ENCODE peak calls at places on chromosomes 11 and 22, in ten cellular contexts. U, S, Z, B, Y, I, H, O, W and T are unnamed samples.
A peak's percentile ranks its signal among the peaks of the same experiment; 100 is the strongest.

GRCh38 chr11:108221401-108221800 is 1.0 kb downstream of the NPAT start:
- DNase-seq in U (no peak), S (no peak), Z (no peak), B (peak; percentile 14), Y (peak; percentile 29), I (peak; percentile 69), H (no peak), O (peak; percentile 54), W (peak; percentile 72), T (peak; percentile 40)

GRCh38 chr11:95930948-95931347 is 7.0 kb upstream of the MTMR2 start:
- DNase-seq in U (no peak), S (no peak), Z (no peak), B (no peak), Y (no peak), I (no peak), H (no peak), O (no peak), W (no peak), T (no peak)

GRCh38 chr11:127443297-127443696 is 442.7 kb upstream of the KIRREL3 start:
- DNase-seq in U (no peak), S (no peak), Z (no peak), B (no peak), Y (no peak), I (no peak), H (no peak), O (no peak), W (no peak), T (no peak)

GRCh38 chr11:70364745-70365535 is 33.4 kb upstream of the CTTN start:
- DNase-seq in U (no peak), S (no peak), Z (no peak), B (no peak), Y (no peak), I (no peak), H (no peak), O (no peak), W (no peak), T (no peak)

GRCh38 chr11:44556735-44557409 is 8.6 kb upstream of the CD82 start:
- DNase-seq in U (peak; percentile 69), S (peak; percentile 70), Z (peak; percentile 62), B (no peak), Y (peak; percentile 62), I (peak; percentile 71), H (peak; percentile 68), O (peak; percentile 79), W (peak; percentile 71), T (peak; percentile 62)

GRCh38 chr22:37525073-37525745 is 6.0 kb upstream of the CARD10 start:
- DNase-seq in U (peak; percentile 68), S (no peak), Z (no peak), B (peak; percentile 94), Y (peak; percentile 84), I (peak; percentile 75), H (no peak), O (peak; percentile 96), W (peak; percentile 74), T (peak; percentile 79)

GRCh38 chr11:3056296-3057068 is 741 bp downstream of the CARS1 start:
- DNase-seq in U (no peak), S (peak; percentile 55), Z (no peak), B (peak; percentile 16), Y (peak; percentile 14), I (no peak), H (no peak), O (peak; percentile 39), W (peak; percentile 17), T (no peak)

GRCh38 chr11:61791737-61792309 is 576 bp downstream of the TMEM258 start:
- DNase-seq in U (peak; percentile 93), S (peak; percentile 64), Z (peak; percentile 67), B (peak; percentile 85), Y (peak; percentile 94), I (peak; percentile 97), H (peak; percentile 80), O (peak; percentile 94), W (peak; percentile 94), T (peak; percentile 96)

GRCh38 chr11:3709977-3710376 is 38.8 kb upstream of the CHRNA10 start:
- DNase-seq in U (no peak), S (no peak), Z (no peak), B (peak; percentile 3), Y (no peak), I (no peak), H (no peak), O (peak; percentile 10), W (peak; percentile 25), T (peak; percentile 55)

GRCh38 chr22:38270091-38270972 is 2.5 kb downstream of the TMEM184B start:
- DNase-seq in U (no peak), S (no peak), Z (no peak), B (no peak), Y (no peak), I (no peak), H (no peak), O (peak; percentile 41), W (peak; percentile 25), T (no peak)

GRCh38 chr11:114239632-114240224 is 56.5 kb upstream of the NNMT start:
- DNase-seq in U (no peak), S (no peak), Z (no peak), B (no peak), Y (no peak), I (no peak), H (no peak), O (no peak), W (no peak), T (no peak)

GRCh38 chr11:111378773-111379499 is at the start of gene POU2AF1:
- DNase-seq in U (no peak), S (peak; percentile 53), Z (peak; percentile 32), B (peak; percentile 80), Y (no peak), I (peak; percentile 6), H (no peak), O (peak; percentile 67), W (peak; percentile 43), T (peak; percentile 79)

GRCh38 chr22:44497218-44497903 is 672 bp downstream of the RTL6 start:
- DNase-seq in U (peak; percentile 41), S (peak; percentile 58), Z (no peak), B (peak; percentile 3), Y (no peak), I (peak; percentile 26), H (peak; percentile 25), O (peak; percentile 66), W (no peak), T (peak; percentile 53)

GRCh38 chr11:127274328-127274676 is 273.7 kb upstream of the KIRREL3 start:
- DNase-seq in U (no peak), S (no peak), Z (peak; percentile 46), B (peak; percentile 76), Y (peak; percentile 30), I (no peak), H (no peak), O (no peak), W (no peak), T (no peak)

DNA sequence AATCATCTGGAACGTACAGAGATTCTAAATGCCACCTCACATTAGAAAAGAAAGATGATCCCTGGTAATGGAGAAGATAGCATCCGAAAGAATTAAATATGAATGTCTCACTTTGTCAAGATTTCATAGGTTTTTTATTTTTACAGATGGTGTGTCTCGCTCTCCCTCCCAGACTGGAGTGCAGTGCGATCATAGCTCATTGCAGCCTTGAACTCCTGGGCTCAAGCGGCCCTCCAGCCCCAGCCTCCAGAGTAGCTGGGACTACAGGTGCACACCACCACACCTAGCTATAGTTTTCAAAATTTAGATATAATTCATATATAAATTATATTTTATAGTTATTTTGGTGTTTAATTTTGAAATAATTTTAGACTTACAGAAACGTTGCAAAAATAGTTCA is 16.7 kb upstream of the SMTN start:
- DNase-seq in U (no peak), S (no peak), Z (no peak), B (no peak), Y (no peak), I (no peak), H (no peak), O (no peak), W (no peak), T (no peak)
- H3K4me3 ChIP-seq in U (no peak overlapping the region), S (no peak overlapping the region), Z (no peak overlapping the region), B (no peak overlapping the region), Y (no peak overlapping the region), I (no peak overlapping the region), H (no peak overlapping the region), O (no peak overlapping the region), W (no peak overlapping the region), T (no peak overlapping the region)

DNA sequence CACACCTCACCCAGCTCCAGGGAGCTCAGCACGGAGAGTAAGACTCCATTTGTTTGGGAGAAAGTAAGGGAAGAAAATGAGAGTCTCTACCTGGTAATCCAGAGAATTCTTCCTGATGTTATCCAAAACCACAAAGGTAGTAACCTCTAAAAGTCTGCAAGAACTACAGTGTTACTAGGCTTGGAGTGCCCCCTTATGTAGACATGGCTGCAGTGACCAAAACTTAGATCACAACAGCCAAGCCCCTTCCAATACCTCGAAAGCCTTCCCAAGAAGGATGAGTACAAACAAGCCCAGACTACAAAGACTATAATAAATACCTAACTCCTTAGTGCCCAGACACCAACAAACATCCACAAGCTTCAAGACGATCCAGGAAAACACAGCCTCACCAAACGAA is 4.9 kb downstream of the UBE2L6 start:
- DNase-seq in U (no peak), S (no peak), Z (no peak), B (peak; percentile 29), Y (peak; percentile 36), I (no peak), H (no peak), O (no peak), W (no peak), T (no peak)
- TF ChIP-seq CTCF in U (no peak), S (no peak), Z (no peak), B (peak; percentile 23), Y (peak; percentile 37), I (no peak), H (no peak), O (no peak), W (no peak), T (no peak)

GRCh38 chr11:39772525-39773137 is 1686.8 kb downstream of the LRRC4C start:
- DNase-seq in U (no peak), S (no peak), Z (no peak), B (no peak), Y (no peak), I (no peak), H (no peak), O (no peak), W (no peak), T (no peak)

GRCh38 chr11:39768214-39768613 is 1691.2 kb downstream of the LRRC4C start:
- DNase-seq in U (no peak), S (no peak), Z (no peak), B (no peak), Y (no peak), I (no peak), H (no peak), O (no peak), W (no peak), T (no peak)
- H3K4me3 ChIP-seq in U (no peak overlapping the region), S (no peak overlapping the region), Z (no peak overlapping the region), B (no peak overlapping the region), Y (no peak overlapping the region), I (no peak overlapping the region), H (no peak overlapping the region), O (no peak overlapping the region), W (no peak overlapping the region), T (no peak overlapping the region)

DNA sequence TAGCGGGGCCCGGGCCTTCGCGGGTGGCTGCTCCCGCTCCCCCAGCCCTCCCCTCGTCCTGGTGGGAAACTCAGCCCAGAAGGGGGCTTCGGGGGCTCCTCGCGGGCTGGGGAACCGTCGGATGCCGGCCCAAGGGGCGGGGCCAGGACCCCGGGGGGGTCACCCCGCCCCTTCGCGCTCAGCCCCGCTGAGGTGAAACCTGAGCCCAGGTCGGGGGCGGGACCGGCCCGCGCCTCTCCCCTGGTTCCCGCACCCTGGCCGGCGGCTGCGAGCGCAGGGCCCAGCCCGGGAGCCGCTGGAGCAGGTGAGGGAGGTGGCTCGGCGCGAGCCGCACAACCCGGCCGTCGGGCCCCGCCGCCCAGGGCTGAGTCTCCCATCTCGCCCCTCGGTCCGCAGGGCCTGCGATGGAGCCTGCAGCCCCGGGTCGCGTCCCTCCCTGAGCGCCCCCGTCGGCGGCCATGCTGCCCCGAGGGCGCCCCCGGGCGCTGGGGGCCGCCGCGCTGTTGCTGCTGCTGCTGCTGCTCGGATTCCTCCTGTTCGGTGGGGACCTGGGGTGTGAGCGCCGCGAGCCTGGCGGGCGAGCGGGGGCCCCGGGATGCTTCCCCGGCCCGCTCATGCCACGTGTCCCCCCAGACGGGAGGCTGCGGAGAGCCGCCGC is at the start of gene LARGE2:
- DNase-seq in U (peak; percentile 77), S (peak; percentile 65), Z (no peak), B (no peak), Y (peak; percentile 67), I (no peak), H (no peak), O (no peak), W (no peak), T (no peak)
- TF ChIP-seq CTCF in U (no peak), S (no peak), Z (no peak), B (no peak), Y (no peak), I (no peak), H (no peak), O (no peak), W (no peak), T (no peak)